ENCODE peak calls at places on chromosomes 3 and 15, in ten cellular contexts. Q is HFF-Myc; I is brain microvascular endothelial cell; H is PC-9; D is CD8-positive, alpha-beta T cell; R is stimulated activated CD4-positive, alpha-beta T cell treated with anti-CD3 and anti-CD28 coated beads, Interleukin-2, amount 100 ng/mL, for 48 hours; F is aorta; U is fibroblast of lung; X is HFFc6; E is stimulated activated effector memory CD8-positive, alpha-beta T cell treated with anti-CD3 and anti-CD28 coated beads, Interleukin-12 subunit alpha, Interleukin-12 subunit beta, amount 100 ng/mL, for 72 hours. N is an unnamed sample.

GRCh38 chr3:122012821-122013220 is 9.2 kb downstream of the ILDR1 start:
- DNase-seq in Q (no peak), I (no peak), H (no peak), D (no peak), R (no peak), F (no peak), U (no peak), X (no peak), E (no peak), N (no peak)

GRCh38 chr3:53145109-53146077 is 15.2 kb upstream of the RFT1 start:
- DNase-seq in Q (no peak), I (no peak), H (peak), D (no peak), R (no peak), F (no peak), U (no peak), X (no peak), E (no peak), N (no peak)

GRCh38 chr15:50137330-50137761 is 18.3 kb upstream of the ATP8B4 start:
- DNase-seq in Q (no peak), I (peak), H (no peak), D (no peak), R (peak), F (no peak), U (peak), X (peak), E (peak), N (peak)

GRCh38 chr3:196263819-196264218 is 23.7 kb downstream of the PCYT1A start:
- DNase-seq in Q (no peak), I (no peak), H (no peak), D (no peak), R (no peak), F (no peak), U (no peak), X (no peak), E (no peak), N (no peak)

GRCh38 chr15:92277776-92278175 is 115.9 kb upstream of the ST8SIA2 start:
- DNase-seq in Q (no peak), I (peak), H (peak), D (no peak), R (no peak), F (no peak), U (peak), X (no peak), E (no peak), N (no peak)

GRCh38 chr3:189981668-189982067 is 139.0 kb downstream of the P3H2 start:
- DNase-seq in Q (peak), I (peak), H (peak), D (no peak), R (no peak), F (no peak), U (peak), X (peak), E (no peak), N (peak)

GRCh38 chr3:43692971-43693370 is 2.2 kb downstream of the ABHD5 start:
- DNase-seq in Q (no peak), I (no peak), H (no peak), D (no peak), R (no peak), F (no peak), U (no peak), X (no peak), E (no peak), N (no peak)

GRCh38 chr3:24197809-24198208 is 252.7 kb downstream of the NR1D2 start:
- DNase-seq in Q (no peak), I (no peak), H (no peak), D (no peak), R (no peak), F (no peak), U (no peak), X (no peak), E (no peak), N (no peak)

GRCh38 chr3:127304121-127304744 is 16.4 kb upstream of the PRR20G start:
- DNase-seq in Q (no peak), I (no peak), H (peak), D (no peak), R (no peak), F (no peak), U (no peak), X (no peak), E (no peak), N (peak)

GRCh38 chr3:133491481-133492059 is 81.9 kb upstream of the CDV3 start:
- DNase-seq in Q (no peak), I (no peak), H (no peak), D (no peak), R (no peak), F (no peak), U (no peak), X (no peak), E (no peak), N (no peak)

GRCh38 chr15:44722011-44722410 is 10.7 kb downstream of the B2M start:
- DNase-seq in Q (no peak), I (no peak), H (no peak), D (no peak), R (no peak), F (no peak), U (no peak), X (no peak), E (no peak), N (no peak)

GRCh38 chr3:173066044-173066679 is 74.9 kb downstream of the SPATA16 start:
- DNase-seq in Q (peak), I (peak), H (no peak), D (no peak), R (no peak), F (no peak), U (peak), X (no peak), E (no peak), N (no peak)

GRCh38 chr3:189071452-189071851 is 100.3 kb upstream of the TPRG1 start:
- DNase-seq in Q (no peak), I (no peak), H (no peak), D (no peak), R (no peak), F (no peak), U (no peak), X (no peak), E (no peak), N (no peak)

GRCh38 chr15:75361989-75362641 is 6.3 kb downstream of the MAN2C1 start:
- DNase-seq in Q (no peak), I (no peak), H (no peak), D (no peak), R (no peak), F (peak), U (no peak), X (no peak), E (no peak), N (no peak)

GRCh38 chr15:40081691-40082194 is 26.9 kb downstream of the BMF start:
- DNase-seq in Q (no peak), I (peak), H (no peak), D (no peak), R (no peak), F (peak), U (peak), X (peak), E (no peak), N (no peak)

GRCh38 chr3:187678869-187679268 is 8.7 kb upstream of the SST start:
- DNase-seq in Q (peak), I (peak), H (peak), D (peak), R (peak), F (no peak), U (peak), X (peak), E (no peak), N (peak)

GRCh38 chr3:72077473-72078259 is 292.7 kb upstream of the PROK2 start:
- DNase-seq in Q (no peak), I (no peak), H (no peak), D (no peak), R (no peak), F (no peak), U (no peak), X (no peak), E (no peak), N (no peak)

GRCh38 chr3:77079988-77080585 is 40.2 kb downstream of the ROBO2 start:
- DNase-seq in Q (no peak), I (no peak), H (no peak), D (no peak), R (no peak), F (no peak), U (no peak), X (no peak), E (no peak), N (no peak)

GRCh38 chr3:123660276-123660675 is 75.4 kb upstream of the HACD2 start:
- DNase-seq in Q (no peak), I (no peak), H (no peak), D (no peak), R (no peak), F (no peak), U (peak), X (no peak), E (no peak), N (no peak)

GRCh38 chr15:45091161-45091560 is 22.8 kb downstream of the DUOX2 start:
- DNase-seq in Q (no peak), I (peak), H (no peak), D (no peak), R (no peak), F (no peak), U (peak), X (peak), E (no peak), N (peak)

GRCh38 chr15:75924576-75924975 is 20.9 kb downstream of the FBXO22 start:
- DNase-seq in Q (no peak), I (no peak), H (no peak), D (no peak), R (no peak), F (no peak), U (peak), X (no peak), E (no peak), N (no peak)

GRCh38 chr3:134357914-134358811 is 16.1 kb downstream of the AMOTL2 start:
- DNase-seq in Q (peak), I (peak), H (peak), D (no peak), R (no peak), F (peak), U (peak), X (peak), E (no peak), N (peak)

GRCh38 chr3:175456496-175456895 is 597.4 kb downstream of the NAALADL2 start:
- DNase-seq in Q (no peak), I (no peak), H (no peak), D (no peak), R (no peak), F (no peak), U (peak), X (no peak), E (no peak), N (peak)

GRCh38 chr3:171256445-171257250 is 203.6 kb downstream of the TNIK start:
- DNase-seq in Q (no peak), I (no peak), H (no peak), D (no peak), R (no peak), F (no peak), U (peak), X (peak), E (no peak), N (no peak)

GRCh38 chr3:64149886-64150285 is 75.4 kb downstream of the PRICKLE2 start:
- DNase-seq in Q (no peak), I (no peak), H (no peak), D (no peak), R (no peak), F (no peak), U (no peak), X (no peak), E (no peak), N (no peak)

GRCh38 chr3:157836022-157836421 is 270.2 kb downstream of the SHOX2 start:
- DNase-seq in Q (no peak), I (no peak), H (no peak), D (no peak), R (no peak), F (no peak), U (no peak), X (no peak), E (no peak), N (no peak)

GRCh38 chr3:161274691-161275298 is 53.7 kb downstream of the NMD3 start:
- DNase-seq in Q (peak), I (peak), H (peak), D (peak), R (peak), F (no peak), U (peak), X (peak), E (peak), N (peak)

GRCh38 chr3:94936023-94936580 is 873.2 kb downstream of the NSUN3 start:
- DNase-seq in Q (no peak), I (no peak), H (peak), D (no peak), R (no peak), F (no peak), U (peak), X (no peak), E (no peak), N (no peak)

N was measured in RCC 7860.